ENCODE peak calls at places on chromosomes 7 and 10, in six cellular contexts. One of them, this sample, is unnamed.

GRCh38 chr10:29712108-29712507 is 77.3 kb upstream of the SVIL start:
- DNase-seq in neuronal stem cell: no peak
- DNase-seq in IMR-90: peak
- DNase-seq in mesendoderm: peak
- DNase-seq in H1: no peak
- DNase-seq in mesenchymal stem cell: no peak
- DNase-seq in this sample: peak

GRCh38 chr10:80924063-80924952 is 386.6 kb downstream of the SH2D4B start:
- DNase-seq in neuronal stem cell: peak
- DNase-seq in IMR-90: peak
- DNase-seq in mesendoderm: peak
- DNase-seq in H1: peak
- DNase-seq in mesenchymal stem cell: peak
- DNase-seq in this sample: peak

GRCh38 chr7:127504715-127505114 is 80.7 kb downstream of the GCC1 start:
- DNase-seq in neuronal stem cell: no peak
- DNase-seq in IMR-90: peak
- DNase-seq in mesendoderm: peak
- DNase-seq in H1: peak
- DNase-seq in mesenchymal stem cell: peak
- DNase-seq in this sample: peak

GRCh38 chr10:133384071-133384470 is 5.0 kb downstream of the PAOX start:
- DNase-seq in neuronal stem cell: no peak
- DNase-seq in IMR-90: no peak
- DNase-seq in mesendoderm: no peak
- DNase-seq in H1: no peak
- DNase-seq in mesenchymal stem cell: no peak
- DNase-seq in this sample: peak

GRCh38 chr10:46250898-46251856 is 35.6 kb upstream of the ANTXRL start:
- DNase-seq in neuronal stem cell: no peak
- DNase-seq in IMR-90: no peak
- DNase-seq in mesendoderm: no peak
- DNase-seq in H1: peak
- DNase-seq in mesenchymal stem cell: no peak
- DNase-seq in this sample: no peak

GRCh38 chr10:32971536-32972091 is 13.6 kb upstream of the ITGB1 start:
- DNase-seq in neuronal stem cell: no peak
- DNase-seq in IMR-90: no peak
- DNase-seq in mesendoderm: no peak
- DNase-seq in H1: no peak
- DNase-seq in mesenchymal stem cell: no peak
- DNase-seq in this sample: peak

GRCh38 chr10:59905066-59905734 is 1.2 kb downstream of the CCDC6 start:
- DNase-seq in neuronal stem cell: no peak
- DNase-seq in IMR-90: peak
- DNase-seq in mesendoderm: peak
- DNase-seq in H1: peak
- DNase-seq in mesenchymal stem cell: peak
- DNase-seq in this sample: no peak

GRCh38 chr10:43437141-43437860 is 390 bp downstream of the ZNF487 start:
- DNase-seq in neuronal stem cell: peak
- DNase-seq in IMR-90: no peak
- DNase-seq in mesendoderm: no peak
- DNase-seq in H1: no peak
- DNase-seq in mesenchymal stem cell: peak
- DNase-seq in this sample: peak

GRCh38 chr7:30027065-30027456 is 559 bp upstream of the FKBP14 start:
- DNase-seq in neuronal stem cell: no peak
- DNase-seq in IMR-90: peak
- DNase-seq in mesendoderm: no peak
- DNase-seq in H1: no peak
- DNase-seq in mesenchymal stem cell: no peak
- DNase-seq in this sample: peak

GRCh38 chr10:99711129-99711719 is 20.7 kb downstream of the COX15 start:
- DNase-seq in neuronal stem cell: no peak
- DNase-seq in IMR-90: peak
- DNase-seq in mesendoderm: peak
- DNase-seq in H1: no peak
- DNase-seq in mesenchymal stem cell: peak
- DNase-seq in this sample: peak

DNA sequence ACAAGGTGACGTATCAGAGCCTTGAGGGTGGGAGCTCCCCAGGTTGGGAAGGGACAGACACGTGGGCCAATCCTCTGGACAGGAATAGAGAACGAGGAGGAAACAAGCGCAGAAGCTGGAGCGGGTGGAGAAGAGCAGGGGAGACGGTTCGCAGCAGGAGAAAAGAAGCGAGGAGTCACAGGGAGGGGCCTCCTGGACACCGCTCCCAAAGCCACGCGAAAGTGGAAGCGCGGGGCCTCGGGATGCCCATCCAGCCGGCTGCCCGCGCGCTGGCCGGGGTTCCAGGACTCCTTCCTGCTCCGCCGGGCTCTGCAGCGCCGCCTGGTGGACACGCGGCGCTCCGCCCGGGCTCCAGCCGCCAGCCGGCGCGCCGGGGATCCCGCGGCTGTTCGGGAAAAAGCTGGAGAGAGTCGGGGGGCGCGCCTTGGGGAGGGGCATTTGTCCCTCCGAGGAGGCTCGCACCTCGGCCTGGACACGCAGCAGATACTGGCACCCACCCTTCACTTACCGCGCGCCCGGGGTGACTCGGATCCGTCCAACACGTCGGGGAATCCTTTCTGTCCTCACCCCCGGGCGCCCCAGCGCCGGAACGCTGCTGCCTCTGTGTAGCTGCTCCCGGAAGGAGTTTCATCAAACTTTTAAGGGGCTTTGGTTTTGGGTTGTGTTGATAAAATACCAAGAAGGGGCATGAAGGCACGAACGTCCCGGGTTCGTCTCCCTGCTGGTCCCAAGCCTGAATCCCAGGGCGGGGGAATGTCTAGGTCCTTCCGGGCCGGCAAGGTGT is 6.2 kb downstream of the ZNF503 start:
- DNase-seq in neuronal stem cell: peak
- DNase-seq in IMR-90: peak
- DNase-seq in mesendoderm: peak
- DNase-seq in H1: peak
- DNase-seq in mesenchymal stem cell: peak
- DNase-seq in this sample: peak
- H4K8ac ChIP-seq in neuronal stem cell: no peak
- H4K8ac ChIP-seq in IMR-90: peak
- H4K8ac ChIP-seq in mesendoderm: no peak
- H4K8ac ChIP-seq in H1: peak
- H4K8ac ChIP-seq in mesenchymal stem cell: peak
- H4K8ac ChIP-seq in this sample: peak

GRCh38 chr7:122638459-122638858 is 60.5 kb downstream of the RNF133 start:
- DNase-seq in neuronal stem cell: no peak
- DNase-seq in IMR-90: no peak
- DNase-seq in mesendoderm: no peak
- DNase-seq in H1: no peak
- DNase-seq in mesenchymal stem cell: no peak
- DNase-seq in this sample: peak
- H2BK5ac ChIP-seq in neuronal stem cell: no peak
- H2BK5ac ChIP-seq in IMR-90: no peak
- H2BK5ac ChIP-seq in mesendoderm: no peak
- H2BK5ac ChIP-seq in H1: no peak
- H2BK5ac ChIP-seq in mesenchymal stem cell: no peak
- H2BK5ac ChIP-seq in this sample: no peak

GRCh38 chr7:13988765-13989137 is 715 bp downstream of the ETV1 start:
- DNase-seq in neuronal stem cell: peak
- DNase-seq in IMR-90: peak
- DNase-seq in mesendoderm: peak
- DNase-seq in H1: no peak
- DNase-seq in mesenchymal stem cell: peak
- DNase-seq in this sample: no peak

GRCh38 chr7:13990319-13990983 is 985 bp upstream of the ETV1 start:
- DNase-seq in neuronal stem cell: peak
- DNase-seq in IMR-90: peak
- DNase-seq in mesendoderm: peak
- DNase-seq in H1: peak
- DNase-seq in mesenchymal stem cell: peak
- DNase-seq in this sample: peak

GRCh38 chr7:13989944-13990295 is 454 bp upstream of the ETV1 start:
- DNase-seq in neuronal stem cell: no peak
- DNase-seq in IMR-90: no peak
- DNase-seq in mesendoderm: no peak
- DNase-seq in H1: no peak
- DNase-seq in mesenchymal stem cell: no peak
- DNase-seq in this sample: peak

GRCh38 chr7:13988011-13988410 is 1.5 kb downstream of the ETV1 start:
- DNase-seq in neuronal stem cell: no peak
- DNase-seq in IMR-90: peak
- DNase-seq in mesendoderm: peak
- DNase-seq in H1: no peak
- DNase-seq in mesenchymal stem cell: peak
- DNase-seq in this sample: no peak

DNA sequence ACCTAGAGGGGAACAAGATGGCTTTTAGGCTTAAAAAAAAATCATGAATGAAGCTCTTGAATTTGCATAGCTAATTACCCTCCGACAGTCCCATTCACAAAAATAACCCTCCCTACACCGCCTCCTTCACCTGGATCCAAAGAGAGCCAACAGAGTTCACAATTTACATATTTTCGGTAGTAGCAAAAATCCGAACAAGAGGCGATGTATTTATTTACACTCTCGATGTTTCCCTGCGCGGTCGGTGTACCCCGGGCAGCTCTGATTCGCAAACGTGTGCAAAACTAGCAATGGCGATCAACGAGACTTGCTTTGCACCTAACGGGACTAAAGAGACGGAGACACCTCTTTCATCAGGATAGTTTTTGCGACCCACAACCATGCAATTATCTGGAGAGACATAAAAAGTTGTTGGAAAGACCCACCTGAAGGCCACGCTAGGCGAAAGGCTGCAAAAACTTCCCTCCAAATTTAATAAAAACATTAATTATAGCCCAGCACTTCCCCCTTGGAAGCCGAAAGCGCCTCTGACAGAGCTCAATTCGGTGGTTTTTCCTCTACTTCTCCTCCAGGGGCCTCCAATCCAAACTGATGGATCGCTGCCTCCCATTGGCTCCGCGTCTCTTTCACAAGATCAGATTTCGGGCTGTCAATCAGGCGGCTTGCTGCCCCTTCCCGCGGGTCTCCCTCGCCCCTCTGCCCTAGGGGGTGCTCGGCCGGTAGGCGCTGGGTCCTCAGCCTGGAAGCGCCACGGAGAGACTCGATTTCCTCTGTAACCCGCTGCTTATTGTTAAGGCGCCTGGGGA is at the start of gene ETV1:
- DNase-seq in neuronal stem cell: peak
- DNase-seq in IMR-90: peak
- DNase-seq in mesendoderm: peak
- DNase-seq in H1: peak
- DNase-seq in mesenchymal stem cell: peak
- DNase-seq in this sample: peak
- H4K8ac ChIP-seq in neuronal stem cell: no peak
- H4K8ac ChIP-seq in IMR-90: peak
- H4K8ac ChIP-seq in mesendoderm: no peak
- H4K8ac ChIP-seq in H1: peak
- H4K8ac ChIP-seq in mesenchymal stem cell: peak
- H4K8ac ChIP-seq in this sample: no peak

GRCh38 chr7:22712999-22713398 is 14.0 kb upstream of the IL6 start:
- DNase-seq in neuronal stem cell: no peak
- DNase-seq in IMR-90: no peak
- DNase-seq in mesendoderm: no peak
- DNase-seq in H1: no peak
- DNase-seq in mesenchymal stem cell: no peak
- DNase-seq in this sample: no peak

GRCh38 chr7:22713463-22713862 is 13.5 kb upstream of the IL6 start:
- DNase-seq in neuronal stem cell: no peak
- DNase-seq in IMR-90: no peak
- DNase-seq in mesendoderm: no peak
- DNase-seq in H1: no peak
- DNase-seq in mesenchymal stem cell: no peak
- DNase-seq in this sample: no peak

DNA sequence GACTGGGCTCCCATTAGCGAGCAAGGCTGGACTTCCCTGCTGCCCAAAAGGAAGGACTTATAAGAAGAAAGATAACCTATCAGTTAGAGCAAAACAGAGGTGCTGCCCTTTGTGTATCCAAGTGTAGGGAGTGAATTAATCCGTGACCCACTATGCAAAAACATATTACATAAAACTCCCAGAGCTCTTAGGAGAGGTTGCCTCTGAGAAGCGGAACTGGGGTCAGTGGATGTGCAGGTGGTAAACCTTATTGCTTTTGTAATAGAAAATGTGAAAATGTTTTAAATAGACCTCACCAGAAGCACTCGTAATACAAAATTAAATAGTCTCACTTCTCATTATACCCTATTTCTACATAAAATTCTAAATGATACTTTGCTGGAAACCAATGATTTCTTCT is 17.1 kb upstream of the IL6 start:
- DNase-seq in neuronal stem cell: no peak
- DNase-seq in IMR-90: no peak
- DNase-seq in mesendoderm: no peak
- DNase-seq in H1: no peak
- DNase-seq in mesenchymal stem cell: no peak
- DNase-seq in this sample: no peak
- H2BK5ac ChIP-seq in neuronal stem cell: no peak
- H2BK5ac ChIP-seq in IMR-90: no peak
- H2BK5ac ChIP-seq in mesendoderm: peak
- H2BK5ac ChIP-seq in H1: peak
- H2BK5ac ChIP-seq in mesenchymal stem cell: no peak
- H2BK5ac ChIP-seq in this sample: no peak

GRCh38 chr7:131655447-131655846 is 99.0 kb upstream of the PODXL start:
- DNase-seq in neuronal stem cell: no peak
- DNase-seq in IMR-90: no peak
- DNase-seq in mesendoderm: no peak
- DNase-seq in H1: no peak
- DNase-seq in mesenchymal stem cell: no peak
- DNase-seq in this sample: no peak

GRCh38 chr7:131652934-131653333 is 96.5 kb upstream of the PODXL start:
- DNase-seq in neuronal stem cell: no peak
- DNase-seq in IMR-90: no peak
- DNase-seq in mesendoderm: peak
- DNase-seq in H1: no peak
- DNase-seq in mesenchymal stem cell: no peak
- DNase-seq in this sample: no peak

GRCh38 chr7:131653418-131654248 is 97.2 kb upstream of the PODXL start:
- DNase-seq in neuronal stem cell: no peak
- DNase-seq in IMR-90: peak
- DNase-seq in mesendoderm: peak
- DNase-seq in H1: no peak
- DNase-seq in mesenchymal stem cell: peak
- DNase-seq in this sample: no peak

GRCh38 chr7:131654668-131655326 is 98.4 kb upstream of the PODXL start:
- DNase-seq in neuronal stem cell: peak
- DNase-seq in IMR-90: peak
- DNase-seq in mesendoderm: peak
- DNase-seq in H1: peak
- DNase-seq in mesenchymal stem cell: peak
- DNase-seq in this sample: peak

GRCh38 chr7:131654249-131654558 is 97.8 kb upstream of the PODXL start:
- DNase-seq in neuronal stem cell: no peak
- DNase-seq in IMR-90: no peak
- DNase-seq in mesendoderm: no peak
- DNase-seq in H1: no peak
- DNase-seq in mesenchymal stem cell: no peak
- DNase-seq in this sample: no peak
- H4K8ac ChIP-seq in neuronal stem cell: no peak
- H4K8ac ChIP-seq in IMR-90: no peak
- H4K8ac ChIP-seq in mesendoderm: no peak
- H4K8ac ChIP-seq in H1: no peak
- H4K8ac ChIP-seq in mesenchymal stem cell: no peak
- H4K8ac ChIP-seq in this sample: no peak